ENCODE peak calls at places on chromosome 14, in six cellular contexts. C is NT2/D1, D is psoas muscle, A is endothelial cell of umbilical vein, G is SJSA1, Y is aorta. S is an unnamed sample. For H3K36me3, the result is how much of the 10 kb centered on the place peaks cover.

GRCh38 chr14:104929268-104930230 is 4.9 kb downstream of the PLD4 start:
- DNase-seq in C (no peak), D (no peak), A (no peak), G (no peak), Y (no peak), S (no peak)

GRCh38 chr14:36505193-36505815 is 14.7 kb downstream of the NKX2-1 start:
- DNase-seq in C (no peak), D (no peak), A (no peak), G (no peak), Y (no peak), S (peak)

GRCh38 chr14:77342726-77343397 is 22.0 kb downstream of the GSTZ1 start:
- DNase-seq in C (no peak), D (no peak), A (no peak), G (no peak), Y (no peak), S (no peak)

GRCh38 chr14:99166506-99166905 is 105.5 kb downstream of the BCL11B start:
- DNase-seq in C (no peak), D (no peak), A (no peak), G (no peak), Y (no peak), S (no peak)

GRCh38 chr14:99467338-99468075 is 13.2 kb downstream of the SETD3 start:
- DNase-seq in C (no peak), D (no peak), A (peak), G (no peak), Y (no peak), S (no peak)

GRCh38 chr14:76395161-76395560 is 19.2 kb downstream of the ESRRB start:
- DNase-seq in C (no peak), D (no peak), A (no peak), G (no peak), Y (no peak), S (no peak)

GRCh38 chr14:64465208-64465821 is at the start of gene AKAP5:
- DNase-seq in C (peak), D (peak), A (peak), G (no peak), Y (peak), S (peak)

GRCh38 chr14:103257211-103257962 is 76.7 kb upstream of the EIF5 start:
- DNase-seq in C (no peak), D (no peak), A (no peak), G (peak), Y (no peak), S (no peak)

GRCh38 chr14:80390911-80391310 is 179.6 kb upstream of the DIO2 start:
- DNase-seq in C (peak), D (no peak), A (peak), G (peak), Y (no peak), S (no peak)

DNA sequence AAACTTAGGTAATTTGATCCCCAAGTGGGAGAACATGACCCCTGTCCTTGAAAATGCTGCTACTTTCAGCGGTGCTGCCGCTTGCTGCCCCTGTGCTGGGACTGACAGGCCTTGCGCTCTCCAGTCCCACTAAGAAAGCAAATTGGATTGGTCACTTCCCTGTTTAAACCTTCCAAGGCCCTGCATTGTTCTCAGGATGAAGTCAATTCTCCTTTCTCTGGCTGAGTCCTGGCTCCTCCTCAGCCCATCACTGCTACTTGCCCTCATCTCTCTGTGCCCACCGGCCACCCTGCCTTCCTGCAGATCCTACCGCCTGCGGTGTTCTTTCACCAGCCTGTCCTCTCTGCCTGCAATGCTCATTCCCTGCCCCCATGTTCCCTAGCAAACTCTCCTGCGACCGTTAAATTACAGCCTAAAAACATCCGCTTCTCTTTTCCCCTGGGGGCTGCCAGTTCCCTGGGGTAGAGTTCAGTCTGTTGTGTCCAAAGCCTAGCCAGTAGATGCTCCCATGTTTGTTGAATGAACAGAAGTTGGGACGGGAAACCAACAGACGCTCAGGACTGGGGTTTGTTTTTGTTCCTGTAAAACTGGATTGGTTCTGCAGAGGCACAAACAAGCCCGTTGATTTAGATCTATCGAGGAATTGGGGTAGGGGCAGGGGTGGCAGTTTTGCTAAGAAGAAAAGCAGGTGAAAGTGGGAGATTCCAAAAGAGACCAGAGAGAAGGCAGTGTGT is 127.3 kb upstream of the HIF1A start:
- DNase-seq in C (no peak), D (no peak), A (no peak), G (no peak), Y (no peak), S (no peak)
- H3K4me3 ChIP-seq in C (no peak), D (peak), A (no peak), G (no peak), Y (no peak), S (peak)

GRCh38 chr14:54792288-54792687 is 110.3 kb downstream of the GCH1 start:
- DNase-seq in C (no peak), D (no peak), A (no peak), G (no peak), Y (no peak), S (no peak)
- H3K36me3 ChIP-seq in C (under half), D (under half), A (under half), G (under half), Y (under half), S (under half)

GRCh38 chr14:50320279-50320678 is 8.2 kb downstream of the DMAC2L start:
- DNase-seq in C (no peak), D (no peak), A (no peak), G (peak), Y (no peak), S (no peak)
- H3K4me3 ChIP-seq in C (no peak), D (no peak), A (no peak), G (no peak), Y (no peak), S (no peak)

GRCh38 chr14:50769893-50770500 is 61.0 kb downstream of the NIN start:
- DNase-seq in C (no peak), D (no peak), A (no peak), G (no peak), Y (peak), S (no peak)
- H3K36me3 ChIP-seq in C (under half), D (under half), A (under half), G (under half), Y (under half), S (half or more)

GRCh38 chr14:97977711-97978261 is 1180.6 kb downstream of the VRK1 start:
- DNase-seq in C (no peak), D (peak), A (no peak), G (peak), Y (peak), S (peak)

GRCh38 chr14:97976861-97977260 is 1179.7 kb downstream of the VRK1 start:
- DNase-seq in C (no peak), D (peak), A (no peak), G (no peak), Y (no peak), S (peak)

GRCh38 chr14:97975960-97976359 is 1178.8 kb downstream of the VRK1 start:
- DNase-seq in C (no peak), D (no peak), A (no peak), G (no peak), Y (no peak), S (no peak)

GRCh38 chr14:97978336-97978735 is 1181.2 kb downstream of the VRK1 start:
- DNase-seq in C (peak), D (peak), A (no peak), G (peak), Y (peak), S (peak)
- H3K4me3 ChIP-seq in C (no peak), D (peak), A (no peak), G (no peak), Y (peak), S (peak)

GRCh38 chr14:73731111-73731510 is 16.9 kb upstream of the PNMA1 start:
- DNase-seq in C (no peak), D (no peak), A (no peak), G (no peak), Y (no peak), S (no peak)
- H3K36me3 ChIP-seq in C (half or more), D (under half), A (under half), G (half or more), Y (under half), S (half or more)

GRCh38 chr14:39173198-39173597 is 1.9 kb upstream of the PNN start:
- DNase-seq in C (no peak), D (no peak), A (no peak), G (no peak), Y (no peak), S (no peak)
- H3K4me3 ChIP-seq in C (no peak), D (no peak), A (no peak), G (no peak), Y (no peak), S (no peak)